ENCODE peak calls at places on chromosome 6, in four cellular contexts. R, O, N and G are unnamed samples.
A peak's percentile ranks its signal among the peaks of the same experiment; 100 is the strongest.

GRCh38 chr6:40490508-40490907 is 96.7 kb downstream of the LRFN2 start:
- DNase-seq in R (no peak), O (no peak), N (no peak), G (no peak)

GRCh38 chr6:120604510-120604909 is 729.8 kb downstream of the TBC1D32 start:
- DNase-seq in N (no peak), O (no peak), R (no peak), G (no peak)

GRCh38 chr6:116165596-116165995 is 39.7 kb upstream of the COL10A1 start:
- DNase-seq in R (no peak), N (no peak), O (no peak), G (no peak)

GRCh38 chr6:90025418-90026089 is 131.3 kb downstream of the GJA10 start:
- DNase-seq in R (no peak), O (no peak), N (no peak), G (peak; percentile 53)

GRCh38 chr6:56708810-56709597 is 66.3 kb upstream of the DST start:
- DNase-seq in R (no peak), N (peak; percentile 8), O (no peak), G (peak; percentile 19)

GRCh38 chr6:169912266-169913095 is 161.1 kb downstream of the ERMARD start:
- DNase-seq in R (no peak), N (no peak), O (no peak), G (no peak)

GRCh38 chr6:70236304-70236703 is 66.6 kb downstream of the COL9A1 start:
- DNase-seq in N (no peak), R (no peak), O (no peak), G (no peak)

GRCh38 chr6:72950114-72950860 is 275.0 kb downstream of the KHDC1L start:
- DNase-seq in N (no peak), O (no peak), R (no peak), G (no peak)

GRCh38 chr6:30571085-30572077 is at the start of gene ABCF1:
- DNase-seq in O (peak; percentile 99), N (peak; percentile 99), R (peak; percentile 90), G (peak; percentile 99)

GRCh38 chr6:11050735-11051134 is 6.6 kb upstream of the ELOVL2 start:
- DNase-seq in N (no peak), R (no peak), O (no peak), G (no peak)

GRCh38 chr6:153511896-153512496 is 380.9 kb upstream of the RGS17 start:
- DNase-seq in O (no peak), R (no peak), N (peak; percentile 39), G (peak; percentile 52)

GRCh38 chr6:12208190-12208589 is 82.0 kb upstream of the EDN1 start:
- DNase-seq in O (no peak), N (no peak), R (no peak), G (no peak)

GRCh38 chr6:30787954-30788353 is 43.6 kb upstream of the IER3 start:
- DNase-seq in R (no peak), N (no peak), O (no peak), G (no peak)

GRCh38 chr6:139534472-139535115 is 160.1 kb upstream of the CITED2 start:
- DNase-seq in R (no peak), O (no peak), N (no peak), G (no peak)

DNA sequence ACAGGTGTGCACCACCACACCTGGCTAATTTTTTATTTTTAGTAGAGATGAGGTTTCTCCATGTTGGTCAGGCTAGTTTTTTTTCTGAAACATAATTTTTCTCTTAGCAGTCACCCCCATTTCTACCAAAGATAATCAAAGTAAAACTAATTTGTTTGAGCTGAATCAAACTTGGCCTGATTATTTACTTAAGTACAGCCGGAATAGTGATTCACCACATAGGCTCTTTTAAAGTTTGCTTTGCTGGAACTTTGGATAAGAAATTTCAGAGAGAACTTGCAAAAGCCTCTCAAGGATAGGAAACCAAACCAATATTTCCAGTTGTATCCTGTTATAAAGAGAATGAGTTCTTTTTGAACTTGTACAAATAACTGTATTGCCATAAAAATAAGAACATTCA is 105.0 kb upstream of the SYNCRIP start:
- DNase-seq in R (no peak), O (no peak), N (no peak), G (no peak)
- TF ChIP-seq SP1 in R (no peak), O (no peak), N (no peak), G (no peak)

DNA sequence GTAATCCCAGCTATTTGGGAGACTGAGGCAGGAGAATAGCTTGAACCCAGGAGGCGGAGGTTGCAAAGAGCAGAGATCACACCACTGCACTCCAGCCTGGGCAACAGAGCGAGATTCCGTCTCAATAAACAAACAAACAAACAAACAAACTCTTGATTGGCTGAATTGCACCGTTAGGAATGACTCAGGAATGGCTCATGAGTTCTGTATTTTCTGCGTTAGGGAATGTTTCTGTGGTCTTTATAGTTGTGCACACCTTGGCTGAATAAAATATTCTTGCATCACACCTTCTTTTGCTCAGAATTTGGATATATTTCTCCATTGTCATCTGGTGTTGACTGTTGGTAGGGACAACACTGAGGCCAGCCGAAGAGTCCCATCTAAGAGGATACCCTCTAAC is 19.7 kb upstream of the PI16 start:
- DNase-seq in N (no peak), O (no peak), R (no peak), G (no peak)
- TF ChIP-seq SP1 in N (no peak), O (no peak), R (no peak), G (no peak)

GRCh38 chr6:159092631-159093030 is 47.8 kb upstream of the TAGAP start:
- DNase-seq in N (no peak), R (no peak), O (no peak), G (no peak)
- TF ChIP-seq SP1 in N (no peak), R (no peak), O (no peak), G (no peak)

GRCh38 chr6:155093430-155093829 is 98.3 kb downstream of the TIAM2 start:
- DNase-seq in R (no peak), N (no peak), O (no peak), G (no peak)
- TF ChIP-seq SP1 in R (no peak), N (no peak), O (no peak), G (no peak)

DNA sequence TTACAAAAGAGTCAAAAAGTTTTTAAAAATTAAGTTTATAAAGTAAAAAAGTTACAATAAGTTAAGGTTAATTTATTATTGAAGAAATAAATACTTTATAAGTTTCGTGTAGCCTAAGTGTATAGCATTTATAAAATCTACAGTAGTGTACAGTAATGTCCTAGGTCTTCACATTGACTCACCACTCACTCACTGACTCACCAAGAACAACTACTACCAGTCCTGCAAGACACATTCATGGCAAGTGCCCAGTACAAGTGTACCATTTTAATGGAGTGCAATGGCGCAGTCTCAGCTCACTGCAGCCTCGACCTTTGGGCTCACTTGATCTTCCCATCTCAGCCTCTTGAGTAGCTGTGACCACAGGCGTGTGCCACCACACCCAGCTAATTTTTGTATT is 128.2 kb downstream of the GPX5 start:
- DNase-seq in O (no peak), N (no peak), R (no peak), G (no peak)
- TF ChIP-seq SP1 in O (no peak), N (no peak), R (no peak), G (no peak)